ENCODE peak calls at places on chromosomes 16 and 17, in seven cellular contexts. K, N, V, J, U, C and P are unnamed samples.

GRCh38 chr17:76265624-76266243 is 586 bp downstream of the UBALD2 start:
- DNase-seq in K (no peak), N (peak), V (peak), J (peak), U (peak), C (peak), P (peak)

GRCh38 chr16:10282367-10282766 is 100.1 kb upstream of the GRIN2A start:
- DNase-seq in K (no peak), N (no peak), V (no peak), J (no peak), U (no peak), C (no peak), P (no peak)

GRCh38 chr17:69173118-69173517 is 31.4 kb upstream of the ABCA6 start:
- DNase-seq in K (no peak), N (no peak), V (no peak), J (no peak), U (no peak), C (no peak), P (no peak)

GRCh38 chr17:40345161-40346034 is 19.1 kb downstream of the GJD3 start:
- DNase-seq in K (no peak), N (peak), V (peak), J (peak), U (peak), C (peak), P (peak)

GRCh38 chr16:89118361-89119061 is 24.9 kb downstream of the ACSF3 start:
- DNase-seq in K (no peak), N (no peak), V (no peak), J (no peak), U (peak), C (no peak), P (peak)

GRCh38 chr17:67157732-67158639 is 87.0 kb downstream of the HELZ start:
- DNase-seq in K (no peak), N (no peak), V (no peak), J (no peak), U (no peak), C (no peak), P (no peak)

GRCh38 chr17:16215002-16215272 is 397 bp downstream of the NCOR1 start:
- DNase-seq in K (peak), N (no peak), V (no peak), J (peak), U (peak), C (no peak), P (peak)

GRCh38 chr16:8397223-8397622 is 193.1 kb downstream of the TMEM114 start:
- DNase-seq in K (no peak), N (no peak), V (no peak), J (no peak), U (no peak), C (no peak), P (no peak)

GRCh38 chr17:42347198-42347597 is 41.0 kb downstream of the STAT3 start:
- DNase-seq in K (no peak), N (no peak), V (no peak), J (peak), U (no peak), C (no peak), P (no peak)

GRCh38 chr16:27464663-27465482 is 62.9 kb downstream of the IL21R start:
- DNase-seq in K (no peak), N (no peak), V (no peak), J (no peak), U (no peak), C (no peak), P (peak)

GRCh38 chr16:82580293-82580900 is 46.4 kb upstream of the CDH13 start:
- DNase-seq in K (no peak), N (no peak), V (no peak), J (no peak), U (no peak), C (no peak), P (no peak)

GRCh38 chr16:56481468-56482112 is 30.2 kb downstream of the OGFOD1 start:
- DNase-seq in K (peak), N (no peak), V (no peak), J (no peak), U (no peak), C (no peak), P (no peak)

GRCh38 chr17:1322014-1322428 is 42.6 kb downstream of the TRARG1 start:
- DNase-seq in K (no peak), N (no peak), V (no peak), J (no peak), U (peak), C (no peak), P (no peak)

GRCh38 chr17:1347681-1348318 is 52.2 kb downstream of the YWHAE start:
- DNase-seq in K (peak), N (no peak), V (no peak), J (peak), U (peak), C (no peak), P (peak)

GRCh38 chr17:37741334-37742113 is 3.3 kb downstream of the HNF1B start:
- DNase-seq in K (no peak), N (no peak), V (no peak), J (no peak), U (no peak), C (no peak), P (no peak)

GRCh38 chr16:10385725-10386516 is at the start of gene ATF7IP2:
- DNase-seq in K (peak), N (peak), V (peak), J (peak), U (peak), C (peak), P (peak)

GRCh38 chr17:9240659-9241370 is 219.5 kb downstream of the NTN1 start:
- DNase-seq in K (peak), N (no peak), V (no peak), J (peak), U (no peak), C (peak), P (peak)

GRCh38 chr16:35449663-35450062 is 1990.3 kb downstream of the TP53TG3F start:
- DNase-seq in K (no peak), N (no peak), V (no peak), J (no peak), U (no peak), C (no peak), P (no peak)

GRCh38 chr16:1535391-1536291 is 2.2 kb downstream of the TMEM204 start:
- DNase-seq in K (no peak), N (no peak), V (peak), J (no peak), U (peak), C (peak), P (peak)

GRCh38 chr17:66746736-66747135 is 88.2 kb upstream of the CACNG5 start:
- DNase-seq in K (no peak), N (no peak), V (no peak), J (no peak), U (no peak), C (no peak), P (no peak)

GRCh38 chr16:7651803-7652570 is 319.3 kb downstream of the RBFOX1 start:
- DNase-seq in K (no peak), N (no peak), V (no peak), J (no peak), U (no peak), C (no peak), P (no peak)

GRCh38 chr17:5667871-5668270 is 83.6 kb upstream of the NLRP1 start:
- DNase-seq in K (no peak), N (no peak), V (no peak), J (no peak), U (no peak), C (no peak), P (no peak)

GRCh38 chr16:56874800-56875199 is 9.8 kb downstream of the SLC12A3 start:
- DNase-seq in K (no peak), N (no peak), V (no peak), J (no peak), U (no peak), C (no peak), P (no peak)

GRCh38 chr16:31464348-31464769 is 5.1 kb downstream of the ARMC5 start:
- DNase-seq in K (no peak), N (no peak), V (no peak), J (no peak), U (peak), C (no peak), P (peak)

GRCh38 chr17:32610943-32611342 is 124.2 kb downstream of the CDK5R1 start:
- DNase-seq in K (no peak), N (no peak), V (no peak), J (no peak), U (no peak), C (no peak), P (no peak)

GRCh38 chr16:80375973-80376372 is 164.8 kb upstream of the DYNLRB2 start:
- DNase-seq in K (no peak), N (no peak), V (no peak), J (no peak), U (no peak), C (no peak), P (no peak)

GRCh38 chr16:89691231-89691985 is 4.9 kb downstream of the CDK10 start:
- DNase-seq in K (no peak), N (no peak), V (no peak), J (no peak), U (no peak), C (no peak), P (peak)

GRCh38 chr17:42857389-42857788 is 6.4 kb downstream of the AOC3 start:
- DNase-seq in K (no peak), N (no peak), V (no peak), J (no peak), U (peak), C (no peak), P (peak)

GRCh38 chr16:81808933-81809480 is 29.9 kb downstream of the PLCG2 start:
- DNase-seq in K (no peak), N (no peak), V (no peak), J (no peak), U (no peak), C (no peak), P (no peak)

GRCh38 chr17:78111012-78111726 is 17.4 kb downstream of the TMC6 start:
- DNase-seq in K (no peak), N (no peak), V (no peak), J (no peak), U (no peak), C (no peak), P (peak)

GRCh38 chr16:20868890-20869289 is 31.3 kb downstream of the DCUN1D3 start:
- DNase-seq in K (peak), N (no peak), V (no peak), J (peak), U (peak), C (peak), P (peak)
- H3K27ac ChIP-seq in K (peak), N (no peak), V (no peak), J (peak), U (peak), C (no peak), P (no peak)

GRCh38 chr17:82205720-82206508 is 6.7 kb downstream of the CCDC57 start:
- DNase-seq in K (peak), N (peak), V (peak), J (peak), U (peak), C (peak), P (peak)
- H3K27ac ChIP-seq in K (peak), N (peak), V (peak), J (peak), U (peak), C (no peak), P (peak)

GRCh38 chr17:28941251-28941650 is 10.1 kb downstream of the PHF12 start:
- DNase-seq in K (no peak), N (no peak), V (no peak), J (no peak), U (no peak), C (no peak), P (no peak)
- H3K27ac ChIP-seq in K (peak), N (no peak), V (no peak), J (no peak), U (no peak), C (no peak), P (no peak)

DNA sequence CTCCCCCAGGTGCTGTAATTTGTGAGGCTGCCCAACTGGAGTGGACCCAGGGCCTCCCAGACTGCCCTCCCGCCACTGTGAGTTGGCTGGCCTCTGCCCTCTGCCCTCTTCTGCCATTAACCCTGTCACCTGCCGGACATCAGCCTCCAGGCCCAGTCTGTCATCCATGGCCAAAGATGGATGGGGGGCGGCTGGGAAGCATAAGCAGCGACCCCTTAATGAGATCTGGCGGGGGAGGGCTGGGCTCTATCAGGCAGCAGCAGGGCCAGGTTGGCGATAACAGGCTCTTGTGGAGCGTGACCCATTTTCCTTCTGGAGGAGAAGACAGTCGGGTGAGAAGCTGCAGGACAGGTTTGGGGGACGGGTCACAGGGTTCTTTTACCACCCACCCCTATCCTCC is 25.3 kb downstream of the CDK5RAP3 start:
- DNase-seq in K (no peak), N (no peak), V (no peak), J (no peak), U (no peak), C (no peak), P (no peak)
- H3K27ac ChIP-seq in K (no peak), N (no peak), V (no peak), J (no peak), U (no peak), C (no peak), P (no peak)

DNA sequence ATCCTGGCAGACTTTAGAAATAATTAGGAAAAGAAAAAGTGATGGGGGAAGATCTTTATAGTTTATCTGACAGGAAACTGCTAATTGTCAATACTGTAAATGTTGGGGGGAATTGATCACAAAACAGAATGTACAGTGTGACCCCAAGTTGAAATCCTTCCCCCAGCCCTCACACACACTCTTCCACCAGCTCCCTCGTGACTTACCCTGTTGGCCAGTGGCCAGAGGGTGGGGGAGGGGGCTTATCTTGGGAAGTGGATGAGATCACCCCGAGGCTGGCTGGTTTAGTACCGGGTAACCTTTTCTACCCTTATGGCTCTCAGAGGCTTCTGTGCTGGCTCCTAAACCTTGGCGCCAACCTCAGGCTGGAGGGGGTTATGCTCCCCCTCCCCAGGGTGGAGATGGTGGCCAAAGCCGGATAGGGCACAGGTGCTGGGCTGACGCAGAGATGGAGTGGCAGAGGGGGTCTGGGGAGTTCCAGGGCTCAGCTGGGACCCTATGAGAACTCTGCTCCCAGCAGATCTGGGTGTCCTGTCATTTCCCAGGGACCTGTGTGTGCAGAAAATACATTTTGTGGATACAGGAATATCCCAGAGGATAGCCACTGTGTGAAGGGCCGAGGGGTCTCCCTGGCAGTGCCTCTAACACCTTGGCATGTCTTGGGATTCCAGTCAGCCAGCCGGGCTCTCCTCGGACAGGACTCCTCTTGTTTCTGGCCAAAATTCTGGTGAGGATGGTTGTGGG is 18.6 kb downstream of the CDH16 start:
- DNase-seq in K (peak), N (no peak), V (no peak), J (peak), U (peak), C (peak), P (peak)
- H3K27ac ChIP-seq in K (peak), N (no peak), V (no peak), J (peak), U (peak), C (peak), P (peak)

GRCh38 chr17:83200231-83200699 is 120.9 kb downstream of the METRNL start:
- DNase-seq in K (peak), N (peak), V (peak), J (peak), U (peak), C (peak), P (peak)
- H3K27ac ChIP-seq in K (peak), N (peak), V (no peak), J (peak), U (peak), C (no peak), P (peak)

GRCh38 chr16:17432902-17433576 is 37.7 kb downstream of the XYLT1 start:
- DNase-seq in K (no peak), N (no peak), V (no peak), J (no peak), U (no peak), C (no peak), P (no peak)

GRCh38 chr16:17434006-17434405 is 36.8 kb downstream of the XYLT1 start:
- DNase-seq in K (no peak), N (no peak), V (no peak), J (no peak), U (no peak), C (no peak), P (no peak)

GRCh38 chr16:17431904-17432625 is 38.7 kb downstream of the XYLT1 start:
- DNase-seq in K (no peak), N (no peak), V (no peak), J (no peak), U (no peak), C (no peak), P (no peak)

GRCh38 chr16:17435324-17435723 is 35.4 kb downstream of the XYLT1 start:
- DNase-seq in K (no peak), N (no peak), V (no peak), J (no peak), U (no peak), C (no peak), P (no peak)

GRCh38 chr16:17433577-17433960 is 37.2 kb downstream of the XYLT1 start:
- DNase-seq in K (no peak), N (no peak), V (no peak), J (no peak), U (no peak), C (no peak), P (no peak)
- H3K27ac ChIP-seq in K (peak), N (no peak), V (no peak), J (no peak), U (no peak), C (peak), P (no peak)

DNA sequence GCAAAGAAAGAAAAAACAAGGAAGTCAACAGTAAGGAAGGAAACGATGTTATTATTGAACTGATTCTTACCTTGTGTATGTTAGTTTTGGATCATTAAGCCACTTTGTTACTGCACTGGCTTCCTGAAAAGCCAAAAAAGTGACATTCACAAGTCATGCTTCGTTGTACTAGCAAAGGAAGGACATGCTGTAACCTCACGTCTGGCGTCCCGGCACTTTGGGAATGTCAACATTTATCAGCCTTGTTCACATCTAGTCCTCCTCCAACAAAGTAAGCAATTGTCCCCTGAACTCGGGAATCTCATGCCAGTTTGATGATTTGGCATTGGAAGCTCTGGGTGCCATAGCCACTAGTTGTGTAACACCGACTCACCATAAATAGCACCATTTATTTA is 731 bp upstream of the MKS1 start:
- DNase-seq in K (no peak), N (no peak), V (no peak), J (no peak), U (no peak), C (no peak), P (no peak)
- H3K27ac ChIP-seq in K (peak), N (peak), V (peak), J (peak), U (peak), C (no peak), P (no peak)